ENCODE peak calls at places on chromosomes 16 and 17, in seven cellular contexts. H is natural killer cell, G is psoas muscle, A is BJ, O is epithelial cell of esophagus, B is GM06990, V is AG10803. U is an unnamed sample.

GRCh38 chr16:23216658-23217246 is 34.2 kb downstream of the SCNN1G start:
- DNase-seq in H (no peak), G (no peak), A (no peak), O (no peak), B (no peak), V (no peak), U (no peak)

GRCh38 chr17:41322264-41322902 is 6.9 kb upstream of the KRTAP17-1 start:
- DNase-seq in H (no peak), G (no peak), A (peak), O (peak), B (no peak), V (peak), U (no peak)

GRCh38 chr17:73156166-73156840 is 8.5 kb upstream of the SSTR2 start:
- DNase-seq in H (peak), G (peak), A (no peak), O (peak), B (peak), V (peak), U (peak)

GRCh38 chr16:73365010-73365409 is 317.1 kb upstream of the ZFHX3 start:
- DNase-seq in H (no peak), G (no peak), A (no peak), O (no peak), B (no peak), V (no peak), U (no peak)

GRCh38 chr16:86718118-86718517 is 139.8 kb downstream of the FOXL1 start:
- DNase-seq in H (no peak), G (no peak), A (no peak), O (peak), B (no peak), V (no peak), U (no peak)

GRCh38 chr16:65884018-65884417 is 482.5 kb upstream of the CDH5 start:
- DNase-seq in H (no peak), G (no peak), A (peak), O (peak), B (no peak), V (no peak), U (no peak)

GRCh38 chr16:88857728-88858339 is 907 bp downstream of the TRAPPC2L start:
- DNase-seq in H (peak), G (peak), A (peak), O (peak), B (peak), V (peak), U (no peak)

GRCh38 chr17:44348234-44348987 is 3.3 kb downstream of the GRN start:
- DNase-seq in H (no peak), G (no peak), A (no peak), O (peak), B (peak), V (peak), U (no peak)

GRCh38 chr16:17346441-17346773 is 124.4 kb downstream of the XYLT1 start:
- DNase-seq in H (no peak), G (no peak), A (no peak), O (no peak), B (no peak), V (no peak), U (no peak)

GRCh38 chr17:11264183-11264871 is 23.3 kb downstream of the SHISA6 start:
- DNase-seq in H (no peak), G (no peak), A (no peak), O (no peak), B (no peak), V (no peak), U (no peak)

GRCh38 chr17:68305132-68305531 is 13.8 kb downstream of the ARSG start:
- DNase-seq in H (no peak), G (no peak), A (no peak), O (no peak), B (no peak), V (no peak), U (no peak)

GRCh38 chr17:66347661-66348604 is 45.5 kb downstream of the PRKCA start:
- DNase-seq in H (no peak), G (no peak), A (no peak), O (peak), B (no peak), V (peak), U (no peak)

GRCh38 chr16:81602377-81602776 is 157.8 kb downstream of the CMIP start:
- DNase-seq in H (no peak), G (no peak), A (no peak), O (no peak), B (no peak), V (no peak), U (no peak)

GRCh38 chr17:17029938-17030337 is 12.3 kb upstream of the MPRIP start:
- DNase-seq in H (no peak), G (peak), A (no peak), O (no peak), B (no peak), V (no peak), U (no peak)

DNA sequence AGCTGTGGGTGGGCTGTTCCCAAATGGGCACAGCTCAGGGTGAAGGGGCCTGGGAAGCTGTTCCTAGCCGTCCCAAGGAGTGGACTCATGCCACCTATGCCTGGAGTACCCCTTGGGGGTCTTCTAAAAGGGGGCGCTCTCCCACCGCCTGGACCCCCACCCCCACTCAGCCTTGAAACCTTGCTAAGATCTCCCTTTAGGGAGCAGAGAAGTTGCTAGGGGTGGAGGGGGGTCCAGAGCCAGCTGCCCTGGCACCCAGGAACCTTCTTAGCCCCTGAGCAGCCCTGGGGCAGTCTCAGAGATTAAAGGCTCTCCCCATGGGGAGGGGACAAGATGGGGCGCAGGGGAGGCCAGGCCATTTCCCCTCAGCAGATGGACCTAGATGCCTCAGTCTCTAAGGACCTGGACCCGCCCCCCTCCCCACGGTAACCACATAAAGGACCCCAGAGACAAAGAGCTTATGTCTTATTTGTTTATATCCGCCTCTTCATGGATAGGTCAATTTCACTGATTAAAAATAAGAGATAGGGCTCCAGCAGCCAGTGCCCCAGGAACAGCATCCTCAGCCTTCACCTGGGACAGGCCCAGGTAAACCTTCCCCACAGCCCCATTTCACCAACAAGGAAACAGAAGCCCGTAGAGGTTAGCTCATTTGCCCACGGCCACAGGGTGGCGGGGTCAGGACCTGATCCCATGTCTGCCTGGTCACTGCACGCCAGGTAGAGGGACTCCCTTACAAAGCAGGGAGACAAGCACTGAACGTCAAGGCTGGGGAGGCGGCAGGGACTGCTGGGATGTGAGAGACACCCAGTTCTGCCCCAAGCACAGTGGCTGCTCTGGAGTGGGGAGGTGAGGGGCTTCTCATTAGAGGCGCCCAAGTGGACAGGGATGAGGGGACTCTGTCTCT is 3.4 kb downstream of the MTSS2 start:
- DNase-seq in H (no peak), G (peak), A (no peak), O (no peak), B (no peak), V (no peak), U (no peak)
- TF ChIP-seq CTCF in H (no peak), G (no peak), A (no peak), O (no peak), B (no peak), V (no peak), U (no peak)

GRCh38 chr16:397736-398332 is 835 bp downstream of the NME4 start:
- DNase-seq in H (no peak), G (peak), A (no peak), O (peak), B (peak), V (peak), U (peak)
- TF ChIP-seq CTCF in H (no peak), G (peak), A (peak), O (peak), B (peak), V (peak), U (no peak)

GRCh38 chr17:45852535-45853297 is 8.0 kb downstream of the SPPL2C start:
- DNase-seq in H (peak), G (no peak), A (no peak), O (peak), B (no peak), V (peak), U (no peak)
- TF ChIP-seq CTCF in H (peak), G (peak), A (peak), O (peak), B (peak), V (peak), U (peak)

GRCh38 chr16:84144301-84144858 is 597 bp downstream of the HSDL1 start:
- DNase-seq in H (peak), G (no peak), A (no peak), O (peak), B (peak), V (no peak), U (no peak)

GRCh38 chr16:84141143-84141670 is 3.8 kb downstream of the HSDL1 start:
- DNase-seq in H (no peak), G (no peak), A (no peak), O (no peak), B (no peak), V (no peak), U (no peak)

GRCh38 chr16:84143784-84144199 is 1.2 kb downstream of the HSDL1 start:
- DNase-seq in H (no peak), G (no peak), A (no peak), O (peak), B (no peak), V (no peak), U (no peak)

GRCh38 chr16:84143081-84143480 is 1.9 kb downstream of the HSDL1 start:
- DNase-seq in H (no peak), G (no peak), A (no peak), O (no peak), B (no peak), V (no peak), U (no peak)

GRCh38 chr16:84144859-84145639 is at the start of the genes DNAAF1 and HSDL1:
- DNase-seq in H (peak), G (peak), A (peak), O (peak), B (peak), V (peak), U (peak)
- TF ChIP-seq CTCF in H (no peak), G (no peak), A (peak), O (peak), B (peak), V (no peak), U (peak)

GRCh38 chr16:50683689-50684374 is 2.7 kb upstream of the SNX20 start:
- DNase-seq in H (peak), G (no peak), A (no peak), O (no peak), B (peak), V (no peak), U (no peak)
- TF ChIP-seq CTCF in H (no peak), G (no peak), A (no peak), O (no peak), B (no peak), V (no peak), U (no peak)

U was measured in D721Med.